ENCODE peak calls at places on chromosomes 7 and 10, in ten cellular contexts. One of them, this sample, is unnamed.

GRCh38 chr7:149456770-149457421 is 4.0 kb downstream of the ZNF777 start:
- DNase-seq in IMR-90: peak
- DNase-seq in cardiac muscle cell: no peak
- DNase-seq in thoracic aorta: no peak
- DNase-seq in lower lobe of right lung: no peak
- DNase-seq in body of pancreas: no peak
- DNase-seq in breast epithelium: no peak
- DNase-seq in transverse colon: no peak
- DNase-seq in MM.1S: no peak
- DNase-seq in lung: peak
- DNase-seq in this sample: no peak

GRCh38 chr10:131779661-131780394 is 121.0 kb upstream of the PPP2R2D start:
- DNase-seq in lower lobe of right lung: no peak
- DNase-seq in IMR-90: no peak
- DNase-seq in cardiac muscle cell: no peak
- DNase-seq in breast epithelium: no peak
- DNase-seq in body of pancreas: no peak
- DNase-seq in transverse colon: no peak
- DNase-seq in thoracic aorta: no peak
- DNase-seq in MM.1S: no peak
- DNase-seq in lung: no peak
- DNase-seq in this sample: no peak

GRCh38 chr10:110372656-110373055 is 67.9 kb upstream of the SMNDC1 start:
- DNase-seq in cardiac muscle cell: no peak
- DNase-seq in IMR-90: no peak
- DNase-seq in lower lobe of right lung: no peak
- DNase-seq in thoracic aorta: no peak
- DNase-seq in breast epithelium: no peak
- DNase-seq in transverse colon: no peak
- DNase-seq in MM.1S: no peak
- DNase-seq in lung: no peak
- DNase-seq in body of pancreas: no peak
- DNase-seq in this sample: no peak

GRCh38 chr7:13946181-13946580 is 43.3 kb downstream of the ETV1 start:
- DNase-seq in IMR-90: peak
- DNase-seq in transverse colon: no peak
- DNase-seq in body of pancreas: no peak
- DNase-seq in cardiac muscle cell: no peak
- DNase-seq in lung: no peak
- DNase-seq in MM.1S: no peak
- DNase-seq in thoracic aorta: no peak
- DNase-seq in breast epithelium: no peak
- DNase-seq in lower lobe of right lung: no peak
- DNase-seq in this sample: no peak

GRCh38 chr10:118272090-118272775 is 69.9 kb downstream of the FAM204A start:
- DNase-seq in lower lobe of right lung: no peak
- DNase-seq in transverse colon: peak
- DNase-seq in breast epithelium: no peak
- DNase-seq in cardiac muscle cell: peak
- DNase-seq in lung: no peak
- DNase-seq in IMR-90: peak
- DNase-seq in thoracic aorta: no peak
- DNase-seq in MM.1S: no peak
- DNase-seq in body of pancreas: no peak
- DNase-seq in this sample: no peak

GRCh38 chr10:103894454-103894853 is 23.5 kb downstream of the STN1 start:
- DNase-seq in lung: no peak
- DNase-seq in cardiac muscle cell: no peak
- DNase-seq in MM.1S: peak
- DNase-seq in IMR-90: peak
- DNase-seq in thoracic aorta: no peak
- DNase-seq in transverse colon: no peak
- DNase-seq in lower lobe of right lung: no peak
- DNase-seq in breast epithelium: no peak
- DNase-seq in body of pancreas: no peak
- DNase-seq in this sample: no peak

GRCh38 chr7:74466196-74466813 is 12.6 kb downstream of the GTF2IRD1 start:
- DNase-seq in thoracic aorta: no peak
- DNase-seq in breast epithelium: no peak
- DNase-seq in lower lobe of right lung: no peak
- DNase-seq in IMR-90: no peak
- DNase-seq in transverse colon: peak
- DNase-seq in body of pancreas: peak
- DNase-seq in cardiac muscle cell: no peak
- DNase-seq in lung: no peak
- DNase-seq in MM.1S: no peak
- DNase-seq in this sample: peak

GRCh38 chr7:130134106-130134636 is 63.8 kb downstream of the KLHDC10 start:
- DNase-seq in thoracic aorta: no peak
- DNase-seq in transverse colon: no peak
- DNase-seq in lung: no peak
- DNase-seq in body of pancreas: no peak
- DNase-seq in lower lobe of right lung: no peak
- DNase-seq in MM.1S: no peak
- DNase-seq in IMR-90: no peak
- DNase-seq in breast epithelium: no peak
- DNase-seq in cardiac muscle cell: no peak
- DNase-seq in this sample: no peak

GRCh38 chr10:36280886-36281499 is 638.9 kb upstream of the FZD8 start:
- DNase-seq in breast epithelium: no peak
- DNase-seq in lung: no peak
- DNase-seq in MM.1S: no peak
- DNase-seq in IMR-90: no peak
- DNase-seq in body of pancreas: no peak
- DNase-seq in cardiac muscle cell: no peak
- DNase-seq in thoracic aorta: no peak
- DNase-seq in lower lobe of right lung: no peak
- DNase-seq in transverse colon: no peak
- DNase-seq in this sample: no peak

GRCh38 chr10:27072436-27073114 is 27.7 kb downstream of the ANKRD26 start:
- DNase-seq in cardiac muscle cell: no peak
- DNase-seq in lung: no peak
- DNase-seq in transverse colon: no peak
- DNase-seq in body of pancreas: no peak
- DNase-seq in breast epithelium: no peak
- DNase-seq in IMR-90: no peak
- DNase-seq in lower lobe of right lung: no peak
- DNase-seq in MM.1S: no peak
- DNase-seq in thoracic aorta: no peak
- DNase-seq in this sample: no peak

DNA sequence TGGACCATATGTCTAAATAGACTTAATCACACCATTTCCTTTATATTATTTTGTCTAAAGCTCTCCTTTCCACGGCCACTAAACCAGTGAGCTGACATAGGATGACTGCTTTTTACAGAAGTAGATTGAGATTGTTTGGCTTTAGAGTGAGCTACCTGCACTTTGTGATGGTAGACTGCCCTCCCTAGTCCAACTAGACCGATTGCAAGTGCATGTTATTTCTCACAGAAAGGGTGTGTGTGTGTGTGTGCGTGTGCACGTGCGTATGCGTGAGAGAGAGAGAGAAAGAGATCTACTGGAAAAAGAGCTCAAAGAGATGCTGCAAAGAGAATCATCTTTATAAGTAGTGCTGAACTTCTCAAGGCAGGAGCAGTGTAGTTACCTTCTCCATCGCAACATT is 60.7 kb downstream of the VCL start:
- DNase-seq in MM.1S: peak
- DNase-seq in body of pancreas: peak
- DNase-seq in lung: no peak
- DNase-seq in cardiac muscle cell: peak
- DNase-seq in IMR-90: no peak
- DNase-seq in lower lobe of right lung: no peak
- DNase-seq in transverse colon: no peak
- DNase-seq in breast epithelium: no peak
- DNase-seq in thoracic aorta: no peak
- DNase-seq in this sample: no peak
- TF ChIP-seq CTCF in MM.1S: peak
- TF ChIP-seq CTCF in body of pancreas: peak
- TF ChIP-seq CTCF in lung: no peak
- TF ChIP-seq CTCF in cardiac muscle cell: no peak
- TF ChIP-seq CTCF in IMR-90: no peak
- TF ChIP-seq CTCF in lower lobe of right lung: no peak
- TF ChIP-seq CTCF in transverse colon: no peak
- TF ChIP-seq CTCF in breast epithelium: no peak
- TF ChIP-seq CTCF in thoracic aorta: no peak
- TF ChIP-seq CTCF in this sample: no peak

GRCh38 chr10:52316005-52316404 is 1.9 kb downstream of the DKK1 start:
- DNase-seq in lower lobe of right lung: no peak
- DNase-seq in lung: no peak
- DNase-seq in body of pancreas: no peak
- DNase-seq in IMR-90: peak
- DNase-seq in transverse colon: no peak
- DNase-seq in breast epithelium: no peak
- DNase-seq in cardiac muscle cell: no peak
- DNase-seq in MM.1S: no peak
- DNase-seq in thoracic aorta: no peak
- DNase-seq in this sample: no peak

GRCh38 chr10:52313350-52314006 is 603 bp upstream of the DKK1 start:
- DNase-seq in transverse colon: peak
- DNase-seq in lung: no peak
- DNase-seq in MM.1S: peak
- DNase-seq in body of pancreas: peak
- DNase-seq in breast epithelium: no peak
- DNase-seq in IMR-90: peak
- DNase-seq in cardiac muscle cell: no peak
- DNase-seq in lower lobe of right lung: no peak
- DNase-seq in thoracic aorta: no peak
- DNase-seq in this sample: no peak

GRCh38 chr10:52314822-52315552 is 906 bp downstream of the DKK1 start:
- DNase-seq in body of pancreas: peak
- DNase-seq in cardiac muscle cell: peak
- DNase-seq in MM.1S: peak
- DNase-seq in lower lobe of right lung: no peak
- DNase-seq in lung: no peak
- DNase-seq in breast epithelium: no peak
- DNase-seq in thoracic aorta: no peak
- DNase-seq in transverse colon: peak
- DNase-seq in IMR-90: peak
- DNase-seq in this sample: peak

GRCh38 chr10:52312999-52313349 is 1.1 kb upstream of the DKK1 start:
- DNase-seq in lower lobe of right lung: no peak
- DNase-seq in cardiac muscle cell: no peak
- DNase-seq in lung: no peak
- DNase-seq in body of pancreas: peak
- DNase-seq in MM.1S: peak
- DNase-seq in IMR-90: peak
- DNase-seq in breast epithelium: no peak
- DNase-seq in transverse colon: no peak
- DNase-seq in thoracic aorta: no peak
- DNase-seq in this sample: no peak

GRCh38 chr10:52314007-52314821 is at the start of gene DKK1:
- DNase-seq in thoracic aorta: no peak
- DNase-seq in breast epithelium: no peak
- DNase-seq in cardiac muscle cell: peak
- DNase-seq in lower lobe of right lung: peak
- DNase-seq in body of pancreas: peak
- DNase-seq in IMR-90: peak
- DNase-seq in MM.1S: peak
- DNase-seq in lung: peak
- DNase-seq in transverse colon: peak
- DNase-seq in this sample: peak
- H3K27ac ChIP-seq in thoracic aorta: no peak
- H3K27ac ChIP-seq in breast epithelium: no peak
- H3K27ac ChIP-seq in cardiac muscle cell: no peak
- H3K27ac ChIP-seq in lower lobe of right lung: no peak
- H3K27ac ChIP-seq in body of pancreas: no peak
- H3K27ac ChIP-seq in IMR-90: peak
- H3K27ac ChIP-seq in MM.1S: peak
- H3K27ac ChIP-seq in lung: no peak
- H3K27ac ChIP-seq in transverse colon: no peak
- H3K27ac ChIP-seq in this sample: no peak

DNA sequence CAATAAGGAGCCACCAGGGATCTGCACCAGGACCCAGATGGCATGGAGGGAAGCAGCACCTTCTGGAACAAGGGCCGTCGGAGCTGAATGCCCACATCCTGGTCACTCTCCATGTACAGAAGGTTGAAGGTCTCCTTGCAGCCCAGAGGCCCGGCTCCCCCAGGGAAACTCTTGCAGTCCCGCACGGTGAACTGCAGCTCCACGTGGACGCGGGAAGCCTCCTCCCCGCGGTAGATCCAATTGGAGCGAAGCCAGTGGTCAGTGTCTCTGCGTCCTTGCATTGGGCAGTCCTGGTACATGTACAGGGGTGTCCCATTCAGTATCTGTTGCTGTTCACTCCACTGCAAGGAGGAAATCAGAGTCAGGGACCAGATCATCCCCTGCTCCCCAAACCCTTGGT is 7.4 kb downstream of the EPHA1 start:
- DNase-seq in transverse colon: no peak
- DNase-seq in lower lobe of right lung: no peak
- DNase-seq in lung: no peak
- DNase-seq in cardiac muscle cell: no peak
- DNase-seq in MM.1S: no peak
- DNase-seq in IMR-90: no peak
- DNase-seq in thoracic aorta: no peak
- DNase-seq in breast epithelium: no peak
- DNase-seq in body of pancreas: no peak
- DNase-seq in this sample: peak
- TF ChIP-seq CTCF in transverse colon: no peak
- TF ChIP-seq CTCF in lower lobe of right lung: no peak
- TF ChIP-seq CTCF in lung: no peak
- TF ChIP-seq CTCF in cardiac muscle cell: no peak
- TF ChIP-seq CTCF in MM.1S: no peak
- TF ChIP-seq CTCF in IMR-90: no peak
- TF ChIP-seq CTCF in thoracic aorta: no peak
- TF ChIP-seq CTCF in breast epithelium: no peak
- TF ChIP-seq CTCF in body of pancreas: no peak
- TF ChIP-seq CTCF in this sample: no peak

GRCh38 chr10:19654576-19654975 is 161.7 kb upstream of the PLXDC2 start:
- DNase-seq in breast epithelium: no peak
- DNase-seq in cardiac muscle cell: no peak
- DNase-seq in thoracic aorta: no peak
- DNase-seq in body of pancreas: no peak
- DNase-seq in transverse colon: no peak
- DNase-seq in MM.1S: no peak
- DNase-seq in lung: no peak
- DNase-seq in lower lobe of right lung: no peak
- DNase-seq in IMR-90: peak
- DNase-seq in this sample: no peak

GRCh38 chr10:19659920-19660655 is 156.1 kb upstream of the PLXDC2 start:
- DNase-seq in thoracic aorta: no peak
- DNase-seq in lower lobe of right lung: no peak
- DNase-seq in breast epithelium: no peak
- DNase-seq in MM.1S: no peak
- DNase-seq in IMR-90: peak
- DNase-seq in transverse colon: no peak
- DNase-seq in cardiac muscle cell: no peak
- DNase-seq in body of pancreas: no peak
- DNase-seq in lung: no peak
- DNase-seq in this sample: no peak

GRCh38 chr10:19656420-19657042 is 159.7 kb upstream of the PLXDC2 start:
- DNase-seq in breast epithelium: no peak
- DNase-seq in IMR-90: peak
- DNase-seq in cardiac muscle cell: no peak
- DNase-seq in body of pancreas: no peak
- DNase-seq in thoracic aorta: no peak
- DNase-seq in transverse colon: no peak
- DNase-seq in lower lobe of right lung: no peak
- DNase-seq in MM.1S: no peak
- DNase-seq in lung: no peak
- DNase-seq in this sample: no peak

GRCh38 chr10:19658131-19658530 is 158.1 kb upstream of the PLXDC2 start:
- DNase-seq in IMR-90: peak
- DNase-seq in MM.1S: no peak
- DNase-seq in thoracic aorta: no peak
- DNase-seq in lower lobe of right lung: no peak
- DNase-seq in breast epithelium: no peak
- DNase-seq in body of pancreas: no peak
- DNase-seq in cardiac muscle cell: no peak
- DNase-seq in lung: no peak
- DNase-seq in transverse colon: no peak
- DNase-seq in this sample: no peak

GRCh38 chr10:19658622-19659233 is 157.5 kb upstream of the PLXDC2 start:
- DNase-seq in cardiac muscle cell: no peak
- DNase-seq in thoracic aorta: no peak
- DNase-seq in body of pancreas: no peak
- DNase-seq in lower lobe of right lung: no peak
- DNase-seq in breast epithelium: no peak
- DNase-seq in lung: no peak
- DNase-seq in MM.1S: no peak
- DNase-seq in transverse colon: no peak
- DNase-seq in IMR-90: no peak
- DNase-seq in this sample: no peak
- H3K27ac ChIP-seq in cardiac muscle cell: no peak
- H3K27ac ChIP-seq in thoracic aorta: peak
- H3K27ac ChIP-seq in body of pancreas: no peak
- H3K27ac ChIP-seq in lower lobe of right lung: no peak
- H3K27ac ChIP-seq in breast epithelium: no peak
- H3K27ac ChIP-seq in lung: no peak
- H3K27ac ChIP-seq in MM.1S: no peak
- H3K27ac ChIP-seq in transverse colon: no peak
- H3K27ac ChIP-seq in IMR-90: no peak
- H3K27ac ChIP-seq in this sample: no peak

This sample was measured in adrenal gland.